ENCODE peak calls at places on chromosomes 3 and 15, in five cellular contexts. J is GM23338, W is neural progenitor cell, T is A549, L is astrocyte. G is an unnamed sample.

GRCh38 chr3:44409640-44410410 is 67.6 kb downstream of the ZNF445 start:
- DNase-seq in J (no peak), L (no peak), T (no peak), W (no peak), G (no peak)

GRCh38 chr3:187161556-187161955 is 22.3 kb upstream of the RPL39L start:
- DNase-seq in J (no peak), W (no peak), L (no peak), T (no peak), G (no peak)

GRCh38 chr3:174295336-174295735 is 563.8 kb upstream of the NAALADL2 start:
- DNase-seq in L (no peak), J (no peak), W (no peak), T (no peak), G (no peak)

GRCh38 chr15:90780916-90781315 is 63.8 kb downstream of the BLM start:
- DNase-seq in T (no peak), J (no peak), W (no peak), L (no peak), G (no peak)

GRCh38 chr3:191338177-191338488 is 7.8 kb upstream of the UTS2B start:
- DNase-seq in L (no peak), J (no peak), W (no peak), T (no peak), G (no peak)

GRCh38 chr3:11717768-11718581 is 74.3 kb upstream of the VGLL4 start:
- DNase-seq in L (peak), T (peak), J (no peak), W (peak), G (no peak)

GRCh38 chr3:186847437-186847836 is 4.9 kb downstream of the ADIPOQ start:
- DNase-seq in T (no peak), J (no peak), L (no peak), W (no peak), G (no peak)

GRCh38 chr15:75666823-75667501 is 19.2 kb downstream of the SNX33 start:
- DNase-seq in W (no peak), L (peak), T (peak), J (no peak), G (peak)

GRCh38 chr3:61564405-61565059 is 3.2 kb downstream of the PTPRG start:
- DNase-seq in L (peak), W (peak), T (no peak), J (peak), G (peak)
- H3K4me3 ChIP-seq in L (peak), W (peak), T (no peak), J (peak), G (peak)

GRCh38 chr15:44368367-44368766 is 59.1 kb upstream of the CTDSPL2 start:
- DNase-seq in L (no peak), J (no peak), W (no peak), T (no peak), G (no peak)

GRCh38 chr15:44370830-44371229 is 56.6 kb upstream of the CTDSPL2 start:
- DNase-seq in L (no peak), T (peak), J (peak), W (no peak), G (no peak)
- TF ChIP-seq CTCF in L (no peak), T (no peak), J (peak), W (no peak), G (no peak)

DNA sequence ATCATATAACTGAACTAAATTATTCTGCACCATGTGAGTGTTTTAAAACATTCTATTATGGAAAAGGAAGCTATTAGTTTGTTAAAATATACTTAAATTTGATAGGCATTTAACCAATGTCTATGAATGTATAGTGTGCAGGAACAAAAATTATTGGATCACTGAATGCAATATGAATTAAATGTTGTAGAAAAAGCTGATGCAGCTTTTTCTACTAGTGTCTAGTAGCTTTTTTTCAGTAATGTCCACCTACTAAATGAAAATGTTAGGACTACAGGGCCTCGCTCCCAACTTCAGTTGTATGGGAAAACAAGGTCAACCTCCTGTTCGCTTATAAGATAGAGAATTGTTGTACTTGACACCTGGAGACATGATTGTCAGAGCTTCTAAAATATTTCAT is 335.0 kb downstream of the MECOM start:
- DNase-seq in W (no peak), T (no peak), J (no peak), L (no peak), G (no peak)
- H3K27ac ChIP-seq in W (no peak), T (no peak), J (no peak), L (no peak), G (no peak)

GRCh38 chr15:40040293-40040635 is 1.3 kb upstream of the SRP14 start:
- DNase-seq in J (no peak), L (no peak), W (no peak), T (no peak), G (no peak)
- H3K4me3 ChIP-seq in J (peak), L (no peak), W (no peak), T (peak), G (peak)

GRCh38 chr3:38297947-38298711 is 16.0 kb downstream of the SLC22A14 start:
- DNase-seq in T (peak), W (no peak), J (peak), L (peak), G (no peak)
- TF ChIP-seq CTCF in T (peak), W (peak), J (peak), L (peak), G (peak)

GRCh38 chr3:89180334-89180733 is 72.9 kb downstream of the EPHA3 start:
- DNase-seq in T (no peak), J (no peak), W (no peak), L (peak), G (no peak)
- H3K27ac ChIP-seq in T (no peak), J (no peak), W (no peak), L (no peak), G (no peak)

GRCh38 chr3:129598484-129598883 is 8.0 kb downstream of the PLXND1 start:
- DNase-seq in J (no peak), W (no peak), L (no peak), T (no peak), G (no peak)

GRCh38 chr3:129597087-129597791 is 9.2 kb downstream of the PLXND1 start:
- DNase-seq in T (no peak), L (peak), W (no peak), J (no peak), G (no peak)

GRCh38 chr3:129596194-129597086 is 10.0 kb downstream of the PLXND1 start:
- DNase-seq in T (peak), W (peak), L (peak), J (peak), G (peak)

GRCh38 chr3:129599073-129599472 is 7.4 kb downstream of the PLXND1 start:
- DNase-seq in J (no peak), L (no peak), T (no peak), W (no peak), G (no peak)

GRCh38 chr3:129597792-129598381 is 8.6 kb downstream of the PLXND1 start:
- DNase-seq in L (peak), J (peak), T (no peak), W (peak), G (no peak)
- H3K4me3 ChIP-seq in L (no peak), J (no peak), T (no peak), W (no peak), G (peak)

GRCh38 chr3:151327571-151328198 is 1.7 kb downstream of the P2RY13 start:
- DNase-seq in L (no peak), T (peak), J (peak), W (no peak), G (no peak)
- TF ChIP-seq CTCF in L (peak), T (peak), J (peak), W (peak), G (peak)